ENCODE peak calls at places on chromosomes 5 and 9, in six cellular contexts. One of them, this sample, is unnamed.

GRCh38 chr5:77369566-77369965 is 122.5 kb downstream of the WDR41 start:
- DNase-seq in SHP77: no peak
- DNase-seq in RCC 7860: no peak
- DNase-seq in LNCaP clone FGC: peak; percentile 63
- DNase-seq in B cell: no peak
- DNase-seq in CD4-positive, alpha-beta memory T cell: no peak
- DNase-seq in this sample: no peak

GRCh38 chr5:74851684-74852353 is 14.4 kb downstream of the FAM169A start:
- DNase-seq in RCC 7860: no peak
- DNase-seq in SHP77: no peak
- DNase-seq in CD4-positive, alpha-beta memory T cell: no peak
- DNase-seq in B cell: no peak
- DNase-seq in LNCaP clone FGC: no peak
- DNase-seq in this sample: no peak

GRCh38 chr5:96335873-96336272 is 97.2 kb downstream of the PCSK1 start:
- DNase-seq in RCC 7860: peak; percentile 17
- DNase-seq in LNCaP clone FGC: no peak
- DNase-seq in B cell: no peak
- DNase-seq in CD4-positive, alpha-beta memory T cell: no peak
- DNase-seq in SHP77: no peak
- DNase-seq in this sample: no peak

GRCh38 chr5:116487045-116487444 is 87.6 kb downstream of the SEMA6A start:
- DNase-seq in B cell: no peak
- DNase-seq in LNCaP clone FGC: no peak
- DNase-seq in RCC 7860: no peak
- DNase-seq in CD4-positive, alpha-beta memory T cell: no peak
- DNase-seq in SHP77: no peak
- DNase-seq in this sample: no peak

GRCh38 chr9:14313378-14313940 is 482 bp downstream of the NFIB start:
- DNase-seq in B cell: peak; percentile 49
- DNase-seq in CD4-positive, alpha-beta memory T cell: no peak
- DNase-seq in RCC 7860: no peak
- DNase-seq in SHP77: no peak
- DNase-seq in LNCaP clone FGC: no peak
- DNase-seq in this sample: no peak

GRCh38 chr9:137138058-137138697 is 776 bp upstream of the GRIN1 start:
- DNase-seq in B cell: peak; percentile 55
- DNase-seq in LNCaP clone FGC: no peak
- DNase-seq in CD4-positive, alpha-beta memory T cell: no peak
- DNase-seq in RCC 7860: peak; percentile 14
- DNase-seq in SHP77: no peak
- DNase-seq in this sample: no peak

GRCh38 chr9:18889550-18889949 is 143.5 kb downstream of the SAXO1 start:
- DNase-seq in B cell: no peak
- DNase-seq in LNCaP clone FGC: no peak
- DNase-seq in CD4-positive, alpha-beta memory T cell: no peak
- DNase-seq in SHP77: no peak
- DNase-seq in RCC 7860: no peak
- DNase-seq in this sample: no peak

GRCh38 chr9:107039546-107039945 is 176.6 kb downstream of the ZNF462 start:
- DNase-seq in LNCaP clone FGC: no peak
- DNase-seq in RCC 7860: peak; percentile 85
- DNase-seq in SHP77: no peak
- DNase-seq in CD4-positive, alpha-beta memory T cell: no peak
- DNase-seq in B cell: no peak
- DNase-seq in this sample: no peak

GRCh38 chr9:3343671-3344070 is 182.1 kb downstream of the RFX3 start:
- DNase-seq in B cell: no peak
- DNase-seq in LNCaP clone FGC: no peak
- DNase-seq in SHP77: no peak
- DNase-seq in RCC 7860: no peak
- DNase-seq in CD4-positive, alpha-beta memory T cell: no peak
- DNase-seq in this sample: no peak

GRCh38 chr5:73027361-73027760 is 71.5 kb downstream of the FCHO2 start:
- DNase-seq in SHP77: no peak
- DNase-seq in RCC 7860: no peak
- DNase-seq in LNCaP clone FGC: no peak
- DNase-seq in CD4-positive, alpha-beta memory T cell: no peak
- DNase-seq in B cell: no peak
- DNase-seq in this sample: no peak

GRCh38 chr9:36074870-36075532 is 38.3 kb downstream of the RECK start:
- DNase-seq in RCC 7860: no peak
- DNase-seq in CD4-positive, alpha-beta memory T cell: no peak
- DNase-seq in SHP77: peak; percentile 10
- DNase-seq in B cell: no peak
- DNase-seq in LNCaP clone FGC: peak; percentile 60
- DNase-seq in this sample: peak; percentile 58

GRCh38 chr5:135204151-135204600 is 170.1 kb upstream of the PITX1 start:
- DNase-seq in SHP77: peak; percentile 44
- DNase-seq in CD4-positive, alpha-beta memory T cell: no peak
- DNase-seq in LNCaP clone FGC: no peak
- DNase-seq in B cell: no peak
- DNase-seq in RCC 7860: no peak
- DNase-seq in this sample: peak; percentile 40

GRCh38 chr9:137277329-137278041 is at the start of gene TOR4A:
- DNase-seq in SHP77: no peak
- DNase-seq in RCC 7860: peak; percentile 90
- DNase-seq in B cell: peak; percentile 84
- DNase-seq in CD4-positive, alpha-beta memory T cell: no peak
- DNase-seq in LNCaP clone FGC: no peak
- DNase-seq in this sample: no peak